ENCODE peak calls at places on chromosomes 3 and 15, in eight cellular contexts. I is omental fat pad, U is fibroblast of mammary gland, K is cardiac muscle cell, P is MM.1S, S is mucosa of descending colon, Y is psoas muscle, W is left ventricle myocardium inferior. Z is an unnamed sample.

GRCh38 chr3:113128386-113129015 is 82.9 kb upstream of the BOC start:
- DNase-seq in P (no peak), I (no peak), W (no peak), K (no peak), Y (no peak), S (no peak), U (peak; percentile 58), Z (no peak)

GRCh38 chr3:175342196-175342595 is 483.1 kb downstream of the NAALADL2 start:
- DNase-seq in P (no peak), I (no peak), W (no peak), S (no peak), U (no peak), K (peak; percentile 17), Y (no peak), Z (no peak)

GRCh38 chr3:190883141-190883540 is 20.6 kb upstream of the GMNC start:
- DNase-seq in I (no peak), S (no peak), U (no peak), P (no peak), K (no peak), Y (no peak), W (no peak), Z (no peak)

GRCh38 chr3:20741381-20741780 is 555.4 kb upstream of the SGO1 start:
- DNase-seq in U (no peak), W (no peak), K (no peak), S (no peak), I (no peak), P (no peak), Y (no peak), Z (no peak)

GRCh38 chr3:38738630-38739395 is 77.2 kb downstream of the SCN10A start:
- DNase-seq in I (no peak), S (no peak), K (peak; percentile 67), W (no peak), U (peak; percentile 48), Y (no peak), P (peak; percentile 21), Z (peak; percentile 64)

GRCh38 chr3:30508319-30508718 is 98.1 kb upstream of the TGFBR2 start:
- DNase-seq in P (no peak), U (no peak), W (no peak), S (no peak), I (no peak), K (no peak), Y (no peak), Z (no peak)

GRCh38 chr15:39661776-39662175 is 80.9 kb downstream of the THBS1 start:
- DNase-seq in I (no peak), U (no peak), P (no peak), W (no peak), S (no peak), K (no peak), Y (no peak), Z (no peak)

GRCh38 chr3:128554100-128554464 is 61.1 kb upstream of the GATA2 start:
- DNase-seq in I (no peak), U (peak; percentile 52), W (no peak), Y (no peak), P (no peak), K (peak; percentile 81), S (no peak), Z (no peak)

GRCh38 chr3:63911395-63911900 is 735 bp downstream of the SCAANT1 start:
- DNase-seq in S (no peak), U (peak; percentile 18), W (no peak), Y (no peak), I (no peak), K (peak; percentile 4), P (no peak), Z (peak; percentile 63)

GRCh38 chr15:34304613-34305012 is 33.0 kb downstream of the SLC12A6 start:
- DNase-seq in U (peak; percentile 52), S (no peak), I (no peak), Y (no peak), W (no peak), P (no peak), K (peak; percentile 48), Z (no peak)

GRCh38 chr15:37361621-37362020 is 261.3 kb upstream of the MEIS2 start:
- DNase-seq in S (no peak), U (no peak), K (no peak), P (no peak), Y (no peak), W (no peak), I (no peak), Z (no peak)

GRCh38 chr15:40769310-40770146 is at the start of gene C15orf62:
- DNase-seq in Y (peak; percentile 43), W (no peak), S (peak; percentile 84), U (peak; percentile 31), P (no peak), K (peak; percentile 34), I (peak; percentile 37), Z (peak; percentile 81)

GRCh38 chr15:67164401-67164791 is 90.1 kb downstream of the AAGAB start:
- DNase-seq in Y (no peak), W (no peak), P (no peak), K (peak; percentile 35), U (peak; percentile 47), S (peak; percentile 38), I (no peak), Z (peak; percentile 17)

GRCh38 chr3:180996415-180996932 is 6.9 kb upstream of the DNAJC19 start:
- DNase-seq in U (no peak), Y (no peak), S (no peak), W (no peak), K (no peak), P (peak; percentile 1), I (no peak), Z (no peak)

DNA sequence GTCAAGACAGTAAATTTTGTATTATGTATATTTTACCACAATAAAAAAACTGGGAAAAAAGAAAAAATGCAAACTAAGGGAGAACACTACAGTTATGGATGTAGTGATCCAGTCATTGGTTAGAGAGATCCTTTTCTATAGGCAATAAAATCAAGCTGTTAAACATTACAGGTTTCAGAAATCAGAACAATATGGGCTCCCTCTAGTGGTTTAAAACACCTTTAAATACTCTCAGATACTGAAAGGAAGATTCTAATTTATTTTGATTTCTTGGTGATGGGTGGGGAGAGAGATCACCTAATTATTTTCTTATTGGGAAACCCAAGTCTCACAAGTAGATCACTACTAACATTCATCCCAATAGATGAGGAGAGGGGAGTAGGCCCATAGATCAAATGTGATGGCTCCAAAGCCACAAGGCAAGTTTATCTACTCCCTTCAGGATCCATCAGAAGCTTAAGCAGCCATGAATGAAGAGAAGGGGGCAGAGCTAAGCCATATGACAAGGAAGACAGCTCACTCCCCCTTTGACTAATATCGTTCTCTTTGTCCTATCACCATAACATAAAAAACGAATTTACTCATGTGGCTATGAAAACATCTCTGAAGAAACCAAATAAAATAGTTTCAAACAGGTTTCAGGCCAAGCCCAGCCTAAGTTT is 118.6 kb downstream of the ANO10 start:
- DNase-seq in W (no peak), U (peak; percentile 56), K (peak; percentile 58), I (no peak), S (no peak), P (peak; percentile 35), Y (no peak), Z (peak; percentile 14)
- TF ChIP-seq CTCF in W (peak; percentile 69), U (peak; percentile 47), K (peak; percentile 52), I (no peak), S (peak; percentile 10), P (peak; percentile 57), Y (peak; percentile 56), Z (peak; percentile 38)

DNA sequence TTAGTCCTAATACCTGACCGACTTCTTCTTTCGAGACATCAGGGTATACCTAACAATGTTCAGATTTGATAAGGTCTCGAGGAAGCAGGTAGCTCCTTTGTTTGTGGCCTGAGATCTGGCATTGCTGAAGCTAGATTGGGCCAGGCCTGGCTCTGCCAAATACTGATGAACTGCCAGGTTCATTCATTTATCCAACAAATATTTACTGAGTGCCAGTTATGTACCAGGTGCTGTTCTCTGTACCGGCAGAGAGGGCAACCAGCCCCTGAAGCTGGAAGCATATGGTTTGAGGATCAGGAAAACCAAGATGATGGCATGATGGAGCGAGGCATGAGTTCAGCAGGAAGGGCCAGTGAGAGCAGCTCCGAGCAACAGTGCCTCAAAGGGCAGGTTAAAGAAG is 196.2 kb upstream of the NSMCE3 start:
- DNase-seq in U (no peak), Y (no peak), P (no peak), I (no peak), W (no peak), K (no peak), S (no peak), Z (no peak)
- TF ChIP-seq CTCF in U (no peak), Y (no peak), P (no peak), I (no peak), W (no peak), K (no peak), S (no peak), Z (no peak)

GRCh38 chr3:2896281-2896967 is 213.8 kb downstream of the IL5RA start:
- DNase-seq in S (no peak), W (no peak), U (no peak), I (no peak), Y (no peak), P (no peak), K (no peak), Z (no peak)

DNA sequence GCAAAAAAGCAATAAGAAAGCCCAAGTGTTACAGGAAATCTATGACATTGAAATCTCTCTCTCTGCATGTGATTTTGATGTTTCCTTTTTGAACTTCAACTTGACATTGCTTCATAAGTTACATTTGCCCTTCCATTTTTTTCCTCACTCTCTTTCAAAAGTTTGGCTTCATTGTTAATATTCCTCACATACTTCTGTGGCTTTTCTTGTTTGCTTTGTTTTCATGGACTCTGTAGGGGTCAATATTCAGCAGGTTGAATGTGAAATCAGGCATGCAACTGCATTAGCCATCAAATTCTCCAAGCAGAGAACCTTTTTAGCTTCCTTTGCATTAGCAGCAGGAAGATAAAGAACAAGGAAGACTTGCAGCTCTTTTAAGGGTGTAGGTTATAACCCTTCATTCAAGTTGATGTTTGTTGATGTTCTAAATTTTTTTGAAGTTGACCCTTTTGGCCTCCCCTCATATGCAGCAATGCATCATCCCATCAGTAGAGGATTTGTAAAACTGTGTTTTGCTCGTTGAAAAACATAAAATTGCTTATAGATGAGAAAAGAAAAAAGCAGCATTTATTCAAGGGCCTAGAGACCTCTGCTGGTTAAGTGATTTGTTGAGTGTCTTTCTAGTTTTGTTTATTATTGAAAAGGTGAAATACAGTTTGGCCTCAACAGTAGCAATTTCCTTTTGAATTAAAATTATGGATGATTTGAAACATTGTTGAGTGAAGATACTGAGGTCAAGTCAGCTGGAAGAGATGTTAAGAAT is 211.4 kb downstream of the IL5RA start:
- DNase-seq in S (no peak), K (no peak), W (no peak), Y (no peak), I (no peak), P (no peak), U (no peak), Z (no peak)
- TF ChIP-seq CTCF in S (no peak), K (no peak), W (no peak), Y (no peak), I (no peak), P (no peak), U (no peak), Z (no peak)

GRCh38 chr3:170033489-170033888 is 4.3 kb upstream of the GPR160 start:
- DNase-seq in U (no peak), Y (no peak), S (peak; percentile 58), W (no peak), P (no peak), K (no peak), I (no peak), Z (no peak)

GRCh38 chr3:170040283-170040907 is 2.6 kb downstream of the GPR160 start:
- DNase-seq in S (no peak), K (no peak), W (no peak), U (no peak), P (no peak), I (no peak), Y (no peak), Z (no peak)

GRCh38 chr3:170037463-170038433 is at the start of gene GPR160:
- DNase-seq in U (peak; percentile 45), P (peak; percentile 98), Y (peak; percentile 69), I (no peak), K (peak; percentile 48), S (peak; percentile 95), W (peak; percentile 71), Z (peak; percentile 84)

GRCh38 chr3:170043506-170043905 is 5.7 kb downstream of the GPR160 start:
- DNase-seq in S (no peak), P (peak; percentile 73), K (no peak), Y (no peak), I (no peak), U (no peak), W (no peak), Z (no peak)

GRCh38 chr3:170038434-170039110 is 777 bp downstream of the GPR160 start:
- DNase-seq in W (no peak), K (no peak), P (peak; percentile 61), I (no peak), S (peak; percentile 77), Y (no peak), U (no peak), Z (peak; percentile 41)
- TF ChIP-seq CTCF in W (no peak), K (no peak), P (peak; percentile 58), I (no peak), S (no peak), Y (no peak), U (no peak), Z (peak; percentile 48)